ENCODE peak calls at places on chromosomes 7 and 10, in seven cellular contexts. L is activated CD4-positive, CD25-positive, alpha-beta regulatory T cell treated with anti-CD3 and anti-CD28 coated beads, Interleukin-2, amount 50 U/mL, for 72 hours; F is stimulated activated CD4-positive, alpha-beta T cell treated with anti-CD3 and anti-CD28 coated beads, Interleukin-12 subunit alpha, Interleukin-12 subunit beta, amount 100 ng/mL, for 24 hours; P is GM03348; J is NCI-H446; V is activated effector memory CD4-positive, alpha-beta T cell treated with Interleukin-2 at 50 U/mL for 16 hours; Q is body of pancreas. N is an unnamed sample.
A peak's percentile ranks its signal among the peaks of the same experiment; 100 is the strongest.

GRCh38 chr7:101702362-101702850 is 73.3 kb upstream of the MYL10 start:
- DNase-seq in L (no peak), F (no peak), P (no peak), J (no peak), V (no peak), Q (no peak), N (no peak)

GRCh38 chr10:113381906-113382562 is 170.8 kb upstream of the HABP2 start:
- DNase-seq in L (no peak), F (no peak), P (peak; percentile 79), J (no peak), V (no peak), Q (no peak), N (no peak)

GRCh38 chr7:110921478-110922210 is 169.3 kb upstream of the LRRN3 start:
- DNase-seq in L (no peak), F (no peak), P (peak; percentile 11), J (no peak), V (no peak), Q (no peak), N (no peak)

GRCh38 chr10:6044651-6045599 is 17.2 kb downstream of the IL2RA start:
- DNase-seq in L (no peak), F (no peak), P (no peak), J (no peak), V (no peak), Q (no peak), N (no peak)

GRCh38 chr7:69871213-69871885 is 273.1 kb downstream of the AUTS2 start:
- DNase-seq in L (no peak), F (no peak), P (peak; percentile 56), J (no peak), V (no peak), Q (no peak), N (no peak)

GRCh38 chr10:30176182-30176581 is 116.8 kb upstream of the JCAD start:
- DNase-seq in L (no peak), F (no peak), P (peak; percentile 69), J (no peak), V (no peak), Q (no peak), N (no peak)

GRCh38 chr7:85823379-85823778 is 636.5 kb upstream of the SEMA3D start:
- DNase-seq in L (no peak), F (no peak), P (no peak), J (no peak), V (no peak), Q (no peak), N (no peak)

GRCh38 chr10:125868372-125868975 is 12.6 kb downstream of the DHX32 start:
- DNase-seq in L (no peak), F (no peak), P (peak; percentile 61), J (no peak), V (no peak), Q (peak; percentile 61), N (no peak)

GRCh38 chr10:12720217-12720981 is 281.1 kb downstream of the CCDC3 start:
- DNase-seq in L (no peak), F (peak; percentile 28), P (no peak), J (peak; percentile 19), V (no peak), Q (peak; percentile 92), N (no peak)

GRCh38 chr10:87691515-87692070 is 31.9 kb downstream of the PAPSS2 start:
- DNase-seq in L (no peak), F (no peak), P (no peak), J (no peak), V (no peak), Q (no peak), N (no peak)

GRCh38 chr10:129689681-129690080 is 222.6 kb downstream of the MGMT start:
- DNase-seq in L (no peak), F (no peak), P (peak; percentile 51), J (no peak), V (no peak), Q (no peak), N (no peak)

GRCh38 chr10:114030140-114030539 is 13.5 kb upstream of the ADRB1 start:
- DNase-seq in L (no peak), F (no peak), P (no peak), J (no peak), V (no peak), Q (no peak), N (no peak)

GRCh38 chr7:38232475-38233366 is 40.7 kb downstream of the TARP start:
- DNase-seq in L (peak; percentile 50), F (peak; percentile 69), P (no peak), J (no peak), V (peak; percentile 66), Q (peak; percentile 10), N (no peak)

GRCh38 chr10:23918839-23919238 is 290.1 kb upstream of the KIAA1217 start:
- DNase-seq in L (no peak), F (no peak), P (no peak), J (no peak), V (no peak), Q (no peak), N (peak; percentile 1)

GRCh38 chr10:48390933-48391845 is 84.7 kb downstream of the MAPK8 start:
- DNase-seq in L (no peak), F (no peak), P (peak; percentile 27), J (no peak), V (no peak), Q (no peak), N (no peak)

GRCh38 chr7:149662591-149663095 is 110.7 kb downstream of the ZNF467 start:
- DNase-seq in L (peak; percentile 69), F (peak; percentile 72), P (peak; percentile 47), J (peak; percentile 83), V (peak; percentile 38), Q (peak; percentile 86), N (peak; percentile 44)

GRCh38 chr7:85469446-85469970 is 282.7 kb upstream of the SEMA3D start:
- DNase-seq in L (no peak), F (no peak), P (no peak), J (no peak), V (no peak), Q (no peak), N (no peak)

GRCh38 chr10:85607296-85607695 is 759.3 kb downstream of the GRID1 start:
- DNase-seq in L (no peak), F (no peak), P (no peak), J (no peak), V (no peak), Q (no peak), N (no peak)

GRCh38 chr7:114865564-114865963 is 56.3 kb upstream of the MDFIC start:
- DNase-seq in L (peak; percentile 59), F (peak; percentile 46), P (peak; percentile 63), J (peak; percentile 55), V (peak; percentile 41), Q (peak; percentile 51), N (peak; percentile 29)

GRCh38 chr10:57809961-57810360 is 457.7 kb downstream of the IPMK start:
- DNase-seq in L (no peak), F (no peak), P (no peak), J (no peak), V (no peak), Q (no peak), N (no peak)

GRCh38 chr10:88983206-88983605 is 7.4 kb upstream of the FAS start:
- DNase-seq in L (no peak), F (no peak), P (no peak), J (no peak), V (no peak), Q (no peak), N (no peak)

GRCh38 chr7:28149291-28150101 is 31.1 kb downstream of the JAZF1 start:
- DNase-seq in L (no peak), F (no peak), P (no peak), J (no peak), V (no peak), Q (no peak), N (no peak)

GRCh38 chr7:132654150-132654549 is 77.9 kb upstream of the PLXNA4 start:
- DNase-seq in L (no peak), F (no peak), P (peak; percentile 30), J (no peak), V (no peak), Q (no peak), N (no peak)

GRCh38 chr10:5595591-5596590 is 70.5 kb downstream of the ASB13 start:
- DNase-seq in L (no peak), F (no peak), P (peak; percentile 80), J (no peak), V (no peak), Q (no peak), N (no peak)

GRCh38 chr7:99167072-99167471 is 23.2 kb upstream of the SMURF1 start:
- DNase-seq in L (no peak), F (no peak), P (no peak), J (no peak), V (no peak), Q (peak; percentile 15), N (no peak)

GRCh38 chr7:70035955-70036354 is 437.7 kb downstream of the AUTS2 start:
- DNase-seq in L (no peak), F (no peak), P (no peak), J (no peak), V (no peak), Q (no peak), N (no peak)

GRCh38 chr7:154832557-154833138 is 170.3 kb downstream of the PAXIP1 start:
- DNase-seq in L (no peak), F (no peak), P (no peak), J (no peak), V (no peak), Q (no peak), N (peak; percentile 18)

GRCh38 chr10:52865213-52865612 is 92.6 kb upstream of the MBL2 start:
- DNase-seq in L (no peak), F (no peak), P (no peak), J (no peak), V (no peak), Q (no peak), N (no peak)

GRCh38 chr7:157412021-157412443 is 75.2 kb downstream of the DNAJB6 start:
- DNase-seq in L (no peak), F (peak; percentile 26), P (peak; percentile 78), J (no peak), V (peak; percentile 38), Q (no peak), N (no peak)

GRCh38 chr10:122097935-122098334 is 109.0 kb downstream of the TACC2 start:
- DNase-seq in L (no peak), F (no peak), P (no peak), J (no peak), V (no peak), Q (no peak), N (no peak)

GRCh38 chr7:17153571-17153970 is 144.9 kb upstream of the AHR start:
- DNase-seq in L (no peak), F (no peak), P (peak; percentile 6), J (no peak), V (no peak), Q (no peak), N (no peak)

GRCh38 chr10:18658301-18658991 is 785 bp upstream of the ARL5B start:
- DNase-seq in L (peak; percentile 31), F (no peak), P (peak; percentile 18), J (no peak), V (no peak), Q (peak; percentile 57), N (no peak)

N was measured in DMS 273 treated with DMSO at 0.1 percent for 48 hours.